ENCODE peak calls at places on chromosome 14, in six cellular contexts. One of them, this sample, is unnamed. For H3K4me1, the result is how much of the 10 kb centered on the place peaks cover.

GRCh38 chr14:100398044-100398443 is 74.9 kb downstream of the SLC25A47 start:
- DNase-seq in upper lobe of left lung: no peak
- DNase-seq in heart left ventricle: no peak
- DNase-seq in GM23338: no peak
- DNase-seq in cardiac muscle cell: no peak
- DNase-seq in GM23248: no peak
- DNase-seq in this sample: no peak

GRCh38 chr14:104593241-104593701 is 11.3 kb downstream of the TMEM179 start:
- DNase-seq in upper lobe of left lung: no peak
- DNase-seq in heart left ventricle: no peak
- DNase-seq in GM23338: peak
- DNase-seq in GM23248: no peak
- DNase-seq in cardiac muscle cell: no peak
- DNase-seq in this sample: no peak

GRCh38 chr14:103763730-103764488 is 48.3 kb downstream of the ZFYVE21 start:
- DNase-seq in heart left ventricle: no peak
- DNase-seq in cardiac muscle cell: no peak
- DNase-seq in GM23248: no peak
- DNase-seq in GM23338: no peak
- DNase-seq in upper lobe of left lung: no peak
- DNase-seq in this sample: no peak

GRCh38 chr14:89646971-89647370 is 229.9 kb upstream of the FOXN3 start:
- DNase-seq in GM23338: no peak
- DNase-seq in cardiac muscle cell: no peak
- DNase-seq in GM23248: no peak
- DNase-seq in heart left ventricle: no peak
- DNase-seq in upper lobe of left lung: no peak
- DNase-seq in this sample: no peak

GRCh38 chr14:97916100-97916499 is 1118.9 kb downstream of the VRK1 start:
- DNase-seq in GM23248: no peak
- DNase-seq in GM23338: no peak
- DNase-seq in heart left ventricle: no peak
- DNase-seq in cardiac muscle cell: no peak
- DNase-seq in upper lobe of left lung: no peak
- DNase-seq in this sample: no peak

GRCh38 chr14:37874429-37875109 is 279.1 kb downstream of the TTC6 start:
- DNase-seq in GM23338: peak
- DNase-seq in GM23248: peak
- DNase-seq in cardiac muscle cell: peak
- DNase-seq in heart left ventricle: peak
- DNase-seq in upper lobe of left lung: peak
- DNase-seq in this sample: no peak

GRCh38 chr14:70896981-70897380 is 10.3 kb upstream of the PCNX1 start:
- DNase-seq in heart left ventricle: no peak
- DNase-seq in upper lobe of left lung: no peak
- DNase-seq in cardiac muscle cell: no peak
- DNase-seq in GM23248: peak
- DNase-seq in GM23338: no peak
- DNase-seq in this sample: no peak

GRCh38 chr14:95305940-95306339 is 13.8 kb downstream of the CLMN start:
- DNase-seq in GM23338: no peak
- DNase-seq in GM23248: no peak
- DNase-seq in upper lobe of left lung: no peak
- DNase-seq in heart left ventricle: no peak
- DNase-seq in cardiac muscle cell: no peak
- DNase-seq in this sample: no peak

GRCh38 chr14:94041551-94042346 is 15.6 kb downstream of the OTUB2 start:
- DNase-seq in cardiac muscle cell: peak
- DNase-seq in GM23248: peak
- DNase-seq in heart left ventricle: peak
- DNase-seq in upper lobe of left lung: peak
- DNase-seq in GM23338: no peak
- DNase-seq in this sample: no peak

GRCh38 chr14:100524233-100524932 is 62.8 kb downstream of the BEGAIN start:
- DNase-seq in GM23338: no peak
- DNase-seq in upper lobe of left lung: no peak
- DNase-seq in cardiac muscle cell: no peak
- DNase-seq in heart left ventricle: no peak
- DNase-seq in GM23248: no peak
- DNase-seq in this sample: no peak

GRCh38 chr14:105092124-105092911 is 27.1 kb upstream of the GPR132 start:
- DNase-seq in cardiac muscle cell: no peak
- DNase-seq in upper lobe of left lung: peak
- DNase-seq in GM23248: peak
- DNase-seq in heart left ventricle: peak
- DNase-seq in GM23338: peak
- DNase-seq in this sample: no peak

GRCh38 chr14:75303415-75303814 is 24.8 kb downstream of the FOS start:
- DNase-seq in heart left ventricle: peak
- DNase-seq in GM23248: peak
- DNase-seq in GM23338: peak
- DNase-seq in cardiac muscle cell: peak
- DNase-seq in upper lobe of left lung: peak
- DNase-seq in this sample: no peak

GRCh38 chr14:60859525-60859924 is 121.4 kb downstream of the TRMT5 start:
- DNase-seq in cardiac muscle cell: no peak
- DNase-seq in GM23338: no peak
- DNase-seq in upper lobe of left lung: no peak
- DNase-seq in heart left ventricle: no peak
- DNase-seq in GM23248: no peak
- DNase-seq in this sample: no peak

GRCh38 chr14:98984719-98985041 is 287.3 kb downstream of the BCL11B start:
- DNase-seq in GM23248: no peak
- DNase-seq in GM23338: no peak
- DNase-seq in upper lobe of left lung: peak
- DNase-seq in heart left ventricle: no peak
- DNase-seq in cardiac muscle cell: no peak
- DNase-seq in this sample: no peak

GRCh38 chr14:21040370-21040925 is 1.7 kb upstream of the RNASE7 start:
- DNase-seq in cardiac muscle cell: no peak
- DNase-seq in upper lobe of left lung: no peak
- DNase-seq in heart left ventricle: no peak
- DNase-seq in GM23338: no peak
- DNase-seq in GM23248: no peak
- DNase-seq in this sample: no peak
- H3K4me1 ChIP-seq in cardiac muscle cell: under half
- H3K4me1 ChIP-seq in upper lobe of left lung: under half
- H3K4me1 ChIP-seq in heart left ventricle: under half
- H3K4me1 ChIP-seq in GM23338: under half
- H3K4me1 ChIP-seq in GM23248: under half
- H3K4me1 ChIP-seq in this sample: under half

GRCh38 chr14:54674342-54674741 is 107.4 kb downstream of the SAMD4A start:
- DNase-seq in GM23248: no peak
- DNase-seq in heart left ventricle: no peak
- DNase-seq in upper lobe of left lung: no peak
- DNase-seq in cardiac muscle cell: no peak
- DNase-seq in GM23338: no peak
- DNase-seq in this sample: no peak

GRCh38 chr14:54672688-54673087 is 105.8 kb downstream of the SAMD4A start:
- DNase-seq in heart left ventricle: no peak
- DNase-seq in GM23248: peak
- DNase-seq in cardiac muscle cell: no peak
- DNase-seq in upper lobe of left lung: no peak
- DNase-seq in GM23338: no peak
- DNase-seq in this sample: no peak

GRCh38 chr14:54672181-54672580 is 105.3 kb downstream of the SAMD4A start:
- DNase-seq in heart left ventricle: no peak
- DNase-seq in upper lobe of left lung: no peak
- DNase-seq in GM23248: no peak
- DNase-seq in GM23338: no peak
- DNase-seq in cardiac muscle cell: no peak
- DNase-seq in this sample: no peak

GRCh38 chr14:54671537-54671936 is 104.6 kb downstream of the SAMD4A start:
- DNase-seq in GM23338: no peak
- DNase-seq in GM23248: no peak
- DNase-seq in upper lobe of left lung: no peak
- DNase-seq in cardiac muscle cell: no peak
- DNase-seq in heart left ventricle: peak
- DNase-seq in this sample: no peak

DNA sequence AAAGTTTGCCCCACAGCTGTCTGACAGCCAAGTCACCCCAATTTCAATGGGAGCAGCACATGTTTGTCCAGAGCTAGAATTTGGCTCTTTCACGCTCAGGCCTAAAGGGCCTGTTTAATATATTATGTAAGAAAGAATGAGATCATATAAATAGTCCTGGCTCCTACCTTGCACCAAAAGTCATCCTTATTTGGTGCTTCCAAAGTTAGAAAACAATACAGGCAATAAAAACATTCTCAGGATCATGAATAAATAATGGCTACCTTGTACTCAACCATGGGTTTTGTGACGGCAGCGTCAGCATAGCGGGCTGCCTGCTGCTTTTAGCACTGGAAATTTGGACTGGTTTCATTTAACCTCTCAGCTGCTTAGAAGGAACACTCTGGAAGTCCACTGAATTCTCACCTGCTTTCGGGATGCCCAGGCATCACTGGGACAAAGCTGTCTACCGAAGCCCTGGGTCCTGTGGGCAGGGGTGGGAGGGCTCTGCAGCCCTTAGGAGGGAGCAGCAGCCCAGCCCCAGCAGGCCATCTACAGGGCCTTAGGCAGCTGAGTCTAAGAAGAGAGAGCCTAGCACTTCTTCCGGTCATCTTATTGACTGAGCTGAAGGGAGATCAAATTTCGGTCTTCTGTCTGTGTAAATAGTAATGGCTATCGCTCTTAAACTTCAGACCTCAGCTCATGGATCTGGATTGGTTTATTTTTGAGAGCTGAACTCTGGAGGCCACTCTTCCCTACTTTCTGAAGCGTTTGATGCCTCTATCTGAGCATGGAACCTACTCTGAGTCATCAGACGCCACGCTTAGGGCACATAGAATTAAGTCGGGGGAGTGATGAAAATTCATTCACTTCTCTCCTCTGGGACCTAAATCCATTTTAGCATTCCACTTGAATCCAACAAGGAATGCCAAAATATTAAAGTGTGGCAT is 106.5 kb downstream of the SAMD4A start:
- DNase-seq in heart left ventricle: peak
- DNase-seq in GM23248: no peak
- DNase-seq in upper lobe of left lung: no peak
- DNase-seq in cardiac muscle cell: no peak
- DNase-seq in GM23338: peak
- DNase-seq in this sample: no peak
- H3K4me1 ChIP-seq in heart left ventricle: half or more
- H3K4me1 ChIP-seq in GM23248: under half
- H3K4me1 ChIP-seq in upper lobe of left lung: under half
- H3K4me1 ChIP-seq in cardiac muscle cell: half or more
- H3K4me1 ChIP-seq in GM23338: half or more
- H3K4me1 ChIP-seq in this sample: under half

GRCh38 chr14:51871846-51872245 is 11.4 kb downstream of the GNG2 start:
- DNase-seq in GM23248: no peak
- DNase-seq in upper lobe of left lung: no peak
- DNase-seq in GM23338: no peak
- DNase-seq in heart left ventricle: no peak
- DNase-seq in cardiac muscle cell: no peak
- DNase-seq in this sample: no peak

GRCh38 chr14:51872396-51872795 is 12.0 kb downstream of the GNG2 start:
- DNase-seq in GM23338: no peak
- DNase-seq in cardiac muscle cell: no peak
- DNase-seq in GM23248: no peak
- DNase-seq in upper lobe of left lung: no peak
- DNase-seq in heart left ventricle: no peak
- DNase-seq in this sample: no peak

GRCh38 chr14:51869426-51870113 is 9.2 kb downstream of the GNG2 start:
- DNase-seq in cardiac muscle cell: no peak
- DNase-seq in heart left ventricle: no peak
- DNase-seq in upper lobe of left lung: no peak
- DNase-seq in GM23248: no peak
- DNase-seq in GM23338: no peak
- DNase-seq in this sample: no peak

GRCh38 chr14:51868405-51868804 is 8.0 kb downstream of the GNG2 start:
- DNase-seq in cardiac muscle cell: no peak
- DNase-seq in heart left ventricle: no peak
- DNase-seq in GM23338: no peak
- DNase-seq in GM23248: no peak
- DNase-seq in upper lobe of left lung: no peak
- DNase-seq in this sample: no peak

DNA sequence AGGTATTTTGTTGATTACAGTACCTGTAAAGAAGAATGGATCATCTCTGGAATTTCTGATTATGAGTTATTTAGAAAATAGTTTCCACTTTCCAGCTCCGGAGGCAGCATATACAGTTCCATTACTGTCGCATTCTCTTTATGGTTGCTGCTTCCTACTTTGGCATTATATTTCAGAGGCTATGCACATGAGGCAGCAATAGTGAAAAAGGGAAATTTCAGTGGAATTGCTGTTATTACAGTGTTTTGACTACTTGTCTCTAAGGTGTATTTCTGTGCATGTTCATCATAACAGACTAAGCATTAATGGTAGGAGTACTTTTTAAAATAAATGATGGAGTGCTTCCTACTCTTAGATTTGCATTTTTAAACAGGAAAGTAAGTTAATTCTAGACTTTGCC is 10.2 kb downstream of the GNG2 start:
- DNase-seq in GM23248: no peak
- DNase-seq in upper lobe of left lung: no peak
- DNase-seq in heart left ventricle: no peak
- DNase-seq in cardiac muscle cell: no peak
- DNase-seq in GM23338: no peak
- DNase-seq in this sample: no peak
- H3K4me1 ChIP-seq in GM23248: under half
- H3K4me1 ChIP-seq in upper lobe of left lung: under half
- H3K4me1 ChIP-seq in heart left ventricle: under half
- H3K4me1 ChIP-seq in cardiac muscle cell: under half
- H3K4me1 ChIP-seq in GM23338: under half
- H3K4me1 ChIP-seq in this sample: under half

DNA sequence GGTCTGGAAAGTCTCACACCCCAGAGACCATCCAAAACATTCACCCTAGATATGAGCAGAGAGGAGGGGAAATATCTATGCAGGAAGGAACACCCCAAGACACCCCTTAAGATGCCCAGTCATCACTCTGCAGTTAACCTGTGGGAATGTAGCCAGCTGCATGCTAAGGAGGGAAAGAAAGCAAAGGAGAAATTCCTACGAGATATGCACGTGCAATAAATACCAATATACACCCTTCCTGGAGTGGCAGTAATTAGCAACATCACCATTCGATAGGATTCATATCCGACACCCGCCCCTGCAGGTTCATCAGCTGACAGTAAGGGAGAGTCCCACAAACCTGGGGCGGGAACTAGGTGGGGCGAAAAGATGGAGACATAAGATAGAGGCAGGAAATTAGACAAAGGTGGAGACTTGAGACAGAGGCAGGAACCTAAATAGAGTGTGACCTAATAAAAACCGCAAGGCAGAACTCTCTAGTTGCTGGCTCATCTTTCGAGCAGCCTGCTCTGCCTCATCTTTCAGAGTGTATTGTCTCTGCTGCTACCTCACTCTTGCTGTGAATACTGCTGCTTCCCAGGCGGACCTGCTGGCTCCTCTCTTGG is 51.5 kb downstream of the PLEKHG3 start:
- DNase-seq in GM23338: no peak
- DNase-seq in GM23248: peak
- DNase-seq in upper lobe of left lung: no peak
- DNase-seq in heart left ventricle: no peak
- DNase-seq in cardiac muscle cell: no peak
- DNase-seq in this sample: no peak
- H3K4me1 ChIP-seq in GM23338: under half
- H3K4me1 ChIP-seq in GM23248: under half
- H3K4me1 ChIP-seq in upper lobe of left lung: under half
- H3K4me1 ChIP-seq in heart left ventricle: under half
- H3K4me1 ChIP-seq in cardiac muscle cell: under half
- H3K4me1 ChIP-seq in this sample: half or more